ENCODE peak calls at places on chromosomes 1 and 21, in four cellular contexts. C is endothelial cell of umbilical vein, X is WTC11, V is A549. Y is an unnamed sample.

GRCh38 chr1:27406354-27406665 is 13.9 kb downstream of the GPR3 start:
- DNase-seq in V (no peak), X (no peak), C (no peak), Y (no peak)

GRCh38 chr1:15935056-15935950 is 40.6 kb downstream of the ZBTB17 start:
- DNase-seq in V (no peak), C (no peak), X (no peak), Y (no peak)

GRCh38 chr21:32337206-32337605 is 38.6 kb downstream of the MRAP start:
- DNase-seq in V (no peak), X (no peak), C (no peak), Y (no peak)

GRCh38 chr1:99970713-99971255 is 988 bp downstream of the SLC35A3 start:
- DNase-seq in V (no peak), C (no peak), X (no peak), Y (no peak)

GRCh38 chr1:41355761-41356160 is 5.5 kb upstream of the FOXO6 start:
- DNase-seq in X (no peak), V (no peak), C (no peak), Y (no peak)

GRCh38 chr1:223538921-223539445 is 126.5 kb downstream of the CAPN8 start:
- DNase-seq in C (no peak), V (no peak), X (no peak), Y (no peak)

GRCh38 chr1:160711528-160712311 is at the start of gene CD48:
- DNase-seq in X (no peak), C (no peak), V (no peak), Y (no peak)

GRCh38 chr1:6634278-6635052 is 9.8 kb downstream of the THAP3 start:
- DNase-seq in C (peak; percentile 56), X (peak; percentile 75), V (peak; percentile 38), Y (peak; percentile 40)

GRCh38 chr1:222794656-222795474 is 20.0 kb upstream of the DISP1 start:
- DNase-seq in X (peak; percentile 22), V (no peak), C (no peak), Y (no peak)

GRCh38 chr1:244920911-244921310 is 56.6 kb upstream of the HNRNPU start:
- DNase-seq in V (no peak), C (no peak), X (no peak), Y (no peak)

GRCh38 chr1:170407601-170408000 is 124.4 kb upstream of the GORAB start:
- DNase-seq in X (no peak), V (no peak), C (no peak), Y (no peak)

GRCh38 chr21:41167348-41168342 is at the start of gene BACE2:
- DNase-seq in C (peak; percentile 72), V (peak; percentile 31), X (peak; percentile 69), Y (no peak)

GRCh38 chr21:37871121-37871862 is 45.0 kb downstream of the KCNJ6 start:
- DNase-seq in C (no peak), X (no peak), V (no peak), Y (no peak)

GRCh38 chr1:206102292-206102936 is 14.8 kb downstream of the AVPR1B start:
- DNase-seq in C (peak; percentile 42), V (no peak), X (no peak), Y (no peak)

GRCh38 chr1:183915634-183916510 is 111.0 kb downstream of the RGL1 start:
- DNase-seq in C (peak; percentile 97), X (peak; percentile 65), V (peak; percentile 81), Y (peak; percentile 83)

GRCh38 chr1:47701741-47702515 is 264.1 kb downstream of the FOXD2 start:
- DNase-seq in V (no peak), X (no peak), C (no peak), Y (no peak)

GRCh38 chr1:47901001-47901575 is 96.1 kb downstream of the TRABD2B start:
- DNase-seq in V (no peak), C (no peak), X (no peak), Y (no peak)

GRCh38 chr21:23083242-23083641 is 2085.0 kb downstream of the NCAM2 start:
- DNase-seq in X (no peak), V (no peak), C (no peak), Y (no peak)

GRCh38 chr1:210123924-210124589 is 108.5 kb upstream of the SERTAD4 start:
- DNase-seq in V (peak; percentile 39), X (no peak), C (peak; percentile 43), Y (no peak)

GRCh38 chr1:161502181-161502580 is 3.1 kb upstream of the FCGR2A start:
- DNase-seq in C (no peak), X (no peak), V (no peak), Y (no peak)

GRCh38 chr1:62436466-62437272 is at the start of gene USP1:
- DNase-seq in C (peak; percentile 100), V (peak; percentile 84), X (peak; percentile 96), Y (peak; percentile 100)

GRCh38 chr1:206785366-206785765 is 13.1 kb upstream of the IL10 start:
- DNase-seq in V (no peak), C (no peak), X (no peak), Y (no peak)

GRCh38 chr1:33181038-33181861 is 593 bp downstream of the TRIM62 start:
- DNase-seq in V (peak; percentile 42), C (no peak), X (peak; percentile 61), Y (no peak)

GRCh38 chr1:46806196-46807020 is 7.6 kb downstream of the CYP4B1 start:
- DNase-seq in X (no peak), V (no peak), C (no peak), Y (no peak)

GRCh38 chr1:65009176-65009575 is 42.8 kb upstream of the JAK1 start:
- DNase-seq in X (no peak), C (no peak), V (no peak), Y (no peak)

GRCh38 chr1:9724706-9725476 is 73.4 kb downstream of the PIK3CD start:
- DNase-seq in V (peak; percentile 67), X (peak; percentile 80), C (peak; percentile 41), Y (peak; percentile 58)

GRCh38 chr1:85857991-85858390 is 149.8 kb upstream of the ZNHIT6 start:
- DNase-seq in X (no peak), V (no peak), C (no peak), Y (no peak)

GRCh38 chr1:66503841-66504470 is 30.0 kb upstream of the SGIP1 start:
- DNase-seq in V (peak; percentile 7), X (peak; percentile 59), C (peak; percentile 88), Y (peak; percentile 30)

GRCh38 chr1:179016694-179017382 is 8.9 kb upstream of the FAM20B start:
- DNase-seq in X (no peak), V (peak; percentile 85), C (peak; percentile 45), Y (peak; percentile 89)

GRCh38 chr1:111369177-111369576 is 58.4 kb downstream of the OVGP1 start:
- DNase-seq in X (no peak), C (peak; percentile 79), V (no peak), Y (no peak)

GRCh38 chr21:28392436-28392835 is 600.2 kb downstream of the LTN1 start:
- DNase-seq in V (no peak), X (no peak), C (peak; percentile 13), Y (no peak)

GRCh38 chr1:98688110-98688739 is 26.7 kb downstream of the SNX7 start:
- DNase-seq in X (no peak), C (no peak), V (no peak), Y (no peak)

GRCh38 chr1:228366851-228367741 is 39.5 kb downstream of the TRIM11 start:
- DNase-seq in V (no peak), X (peak; percentile 10), C (no peak), Y (no peak)

GRCh38 chr1:194813109-194813508 is 1626.7 kb upstream of the B3GALT2 start:
- DNase-seq in V (no peak), X (no peak), C (no peak), Y (no peak)

GRCh38 chr1:194807530-194808220 is 1621.3 kb upstream of the B3GALT2 start:
- DNase-seq in C (no peak), V (no peak), X (no peak), Y (no peak)

DNA sequence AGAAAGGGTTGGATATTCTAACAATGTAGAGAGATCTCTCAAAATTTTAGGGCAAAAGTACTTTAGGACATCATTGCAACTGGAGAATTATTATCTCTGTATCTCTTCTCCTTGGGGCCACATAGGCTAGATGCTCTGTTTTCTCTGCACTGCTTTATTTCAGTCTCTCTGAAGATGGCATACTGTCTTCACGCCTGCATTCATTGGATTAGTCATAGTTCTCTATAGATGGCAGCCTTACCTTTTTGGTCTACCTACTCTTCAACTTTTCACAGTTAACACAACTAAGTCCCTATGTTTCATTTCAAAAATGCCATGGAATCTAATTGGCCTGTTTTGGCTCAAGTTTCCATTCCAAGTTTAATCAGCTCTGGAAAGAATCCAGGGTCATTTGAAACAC is 1623.3 kb upstream of the B3GALT2 start:
- DNase-seq in V (no peak), C (no peak), X (no peak), Y (no peak)
- TF ChIP-seq JUN in V (no peak), C (no peak), X (no peak), Y (no peak)

DNA sequence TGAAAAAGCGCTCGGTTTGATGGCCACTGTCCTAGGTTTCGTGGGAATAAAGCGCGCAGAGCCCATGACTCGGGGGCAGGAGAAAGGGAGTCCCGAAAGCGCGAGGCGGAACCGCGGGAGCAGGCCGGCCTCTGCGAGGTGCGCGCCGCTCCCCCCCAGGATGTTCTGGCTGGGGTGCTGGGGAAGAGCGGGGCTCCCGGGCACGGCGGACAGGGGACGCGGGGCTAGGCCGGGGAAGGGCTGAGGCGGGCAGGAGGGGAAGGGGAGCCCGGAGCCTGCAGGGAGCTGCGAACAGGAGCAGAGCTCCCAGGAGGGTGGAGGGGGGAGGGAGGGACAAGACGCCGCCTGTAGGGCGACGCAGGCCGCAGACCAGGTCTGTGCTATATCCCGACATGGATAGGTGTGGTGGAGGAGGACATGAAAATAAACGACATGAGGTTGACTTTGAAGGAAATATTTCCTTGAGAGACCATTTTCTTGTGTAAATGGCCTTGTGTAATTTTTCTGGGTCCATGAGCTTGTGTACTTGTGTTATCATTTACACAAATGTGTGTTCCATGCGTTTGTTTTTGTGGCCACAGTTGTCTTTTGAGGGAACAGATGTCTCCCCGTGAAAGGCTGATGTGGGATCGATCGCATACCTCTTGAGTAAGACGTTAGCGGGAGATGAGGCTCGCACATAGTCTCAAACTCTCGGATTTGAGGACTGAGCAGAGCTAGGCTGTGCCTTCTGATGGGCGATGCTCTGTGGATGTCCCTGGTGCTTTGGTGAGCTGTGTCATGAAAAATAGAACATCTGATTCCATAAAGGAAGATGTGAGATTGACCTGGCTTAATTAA is 1.3 kb downstream of the PCNT start:
- DNase-seq in X (peak; percentile 70), C (peak; percentile 59), V (peak; percentile 65), Y (peak; percentile 35)
- TF ChIP-seq JUN in X (no peak), C (no peak), V (no peak), Y (no peak)

DNA sequence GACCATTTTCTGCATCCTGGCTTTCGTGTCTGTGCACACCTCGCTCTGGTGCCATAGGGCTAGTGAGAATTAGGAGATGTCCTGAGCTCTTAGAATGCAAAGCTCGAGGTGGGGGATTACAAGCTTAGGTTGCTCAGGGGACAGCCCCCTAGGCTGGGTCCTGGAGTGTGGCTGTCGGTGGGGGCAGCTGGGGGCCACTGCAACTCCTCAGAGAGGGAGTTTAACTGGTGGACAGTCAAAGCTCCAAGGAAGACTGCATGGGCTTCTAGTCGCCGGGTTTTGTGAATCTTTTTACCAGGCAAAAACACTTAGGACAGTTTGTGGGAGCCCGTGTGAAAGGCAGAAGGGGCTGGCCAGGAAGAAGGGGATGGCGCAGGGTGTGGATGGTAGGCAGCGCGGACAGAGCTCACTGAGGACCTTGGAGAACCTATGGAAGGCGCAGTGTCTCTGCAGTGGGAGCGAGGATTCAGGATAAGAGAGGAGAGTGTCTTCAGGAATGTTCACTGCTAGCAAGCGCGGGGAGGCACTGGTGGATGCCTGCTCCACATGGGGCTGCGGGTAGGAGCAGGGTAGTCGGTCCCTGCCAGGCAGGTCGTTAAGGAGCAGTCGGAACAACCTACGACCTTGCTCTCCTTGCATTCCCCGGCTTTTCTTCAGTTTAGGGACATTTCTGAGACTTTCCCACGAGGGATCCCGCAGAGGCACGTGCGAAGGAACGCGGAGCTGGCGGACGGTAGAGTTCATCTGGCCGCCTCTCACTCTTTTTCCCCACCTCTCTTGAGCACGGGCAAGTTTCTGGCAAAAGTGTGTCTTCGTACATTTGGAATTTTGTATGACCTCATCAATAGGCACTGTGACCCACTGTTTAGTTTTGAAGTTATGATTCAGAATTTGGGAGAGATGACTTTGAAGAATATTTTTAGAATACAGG is 12.9 kb upstream of the KCNE1 start:
- DNase-seq in C (peak; percentile 58), X (peak; percentile 61), V (no peak), Y (no peak)
- TF ChIP-seq JUN in C (peak; percentile 63), X (no peak), V (no peak), Y (no peak)

GRCh38 chr1:234710381-234710780 is 100.4 kb upstream of the IRF2BP2 start:
- DNase-seq in V (no peak), X (no peak), C (no peak), Y (no peak)
- TF ChIP-seq JUN in V (no peak), X (no peak), C (no peak), Y (no peak)